ENCODE peak calls at places on chromosomes 6 and 20, in four cellular contexts. U is activated naive CD8-positive, alpha-beta T cell treated with anti-CD3 and anti-CD28 coated beads, Interleukin-2, amount 10 ng/mL, durations not matched to agents 7 days and 5 days; L is K562; M is heart right ventricle. T is an unnamed sample.

GRCh38 chr6:113488812-113489685 is 368.1 kb upstream of the MARCKS start:
- ATAC-seq in M (no peak), L (peak; percentile 59), U (no peak), T (no peak)

GRCh38 chr6:15628499-15629131 is 34.2 kb downstream of the DTNBP1 start:
- ATAC-seq in M (no peak), U (peak; percentile 71), L (peak; percentile 83), T (no peak)

GRCh38 chr6:105164418-105164817 is 15.4 kb downstream of the POPDC3 start:
- ATAC-seq in L (no peak), U (no peak), M (no peak), T (no peak)

GRCh38 chr6:100614933-100615332 is 150.2 kb upstream of the SIM1 start:
- ATAC-seq in L (no peak), M (no peak), U (no peak), T (no peak)

GRCh38 chr6:110400208-110400607 is 15.2 kb downstream of the DDO start:
- ATAC-seq in M (peak; percentile 25), U (no peak), L (no peak), T (no peak)

GRCh38 chr20:10447028-10447427 is 11.9 kb downstream of the SLX4IP start:
- ATAC-seq in M (no peak), U (peak; percentile 97), L (peak; percentile 79), T (no peak)

GRCh38 chr6:155126727-155127439 is 131.8 kb downstream of the TIAM2 start:
- ATAC-seq in U (no peak), M (no peak), L (peak; percentile 67), T (no peak)

GRCh38 chr6:160972111-160972510 is 19.5 kb upstream of the MAP3K4 start:
- ATAC-seq in U (no peak), M (no peak), L (no peak), T (no peak)

GRCh38 chr6:92826633-92827032 is 592.7 kb downstream of the EPHA7 start:
- ATAC-seq in U (no peak), M (no peak), L (no peak), T (no peak)

GRCh38 chr6:168574699-168575195 is 133.8 kb downstream of the SMOC2 start:
- ATAC-seq in L (peak; percentile 66), M (peak; percentile 62), U (no peak), T (peak; percentile 92)

GRCh38 chr6:133159269-133159795 is 81.8 kb upstream of the EYA4 start:
- ATAC-seq in M (no peak), L (no peak), U (no peak), T (no peak)

GRCh38 chr20:59403261-59403961 is 103.0 kb downstream of the EDN3 start:
- ATAC-seq in L (peak; percentile 97), M (peak; percentile 63), U (peak; percentile 75), T (peak; percentile 65)

GRCh38 chr20:32634041-32634805 is 39.5 kb downstream of the C20orf203 start:
- ATAC-seq in M (no peak), U (no peak), L (peak; percentile 72), T (no peak)

GRCh38 chr6:34021839-34022190 is 124.1 kb downstream of the GRM4 start:
- ATAC-seq in M (no peak), U (no peak), L (no peak), T (no peak)

GRCh38 chr6:28880894-28881780 is 42.6 kb downstream of the TRIM27 start:
- ATAC-seq in L (peak; percentile 67), M (peak; percentile 81), U (no peak), T (peak; percentile 71)

GRCh38 chr6:148959008-148959407 is 212.2 kb downstream of the UST start:
- ATAC-seq in U (no peak), M (no peak), L (no peak), T (no peak)

GRCh38 chr6:168366473-168366872 is 46.9 kb upstream of the DACT2 start:
- ATAC-seq in L (no peak), M (no peak), U (no peak), T (no peak)